ENCODE peak calls at places on chromosomes 11 and 22, in nine cellular contexts. N is HS-27A, I is fibroblast of the aortic adventitia, T is T-helper 1 cell, F is mucosa of descending colon, P is mammary epithelial cell, R is MM.1S, Z is T-helper 9 cell, D is AG20443. V is an unnamed sample.
A peak's percentile ranks its signal among the peaks of the same experiment; 100 is the strongest.

GRCh38 chr11:16606784-16607674 is 131.4 kb upstream of the C11orf58 start:
- DNase-seq in N (peak; percentile 5), F (no peak), I (no peak), D (no peak), R (no peak), P (peak; percentile 56), Z (no peak), T (no peak), V (no peak)

GRCh38 chr11:35009191-35009940 is 92.9 kb downstream of the PDHX start:
- DNase-seq in R (no peak), T (no peak), I (peak; percentile 80), P (peak; percentile 93), N (no peak), F (peak; percentile 59), Z (no peak), D (peak; percentile 81), V (no peak)

GRCh38 chr22:39932918-39933649 is 27.1 kb upstream of the TMA7B start:
- DNase-seq in F (peak; percentile 50), D (peak; percentile 16), P (no peak), T (peak; percentile 73), N (peak; percentile 5), R (peak; percentile 38), I (peak; percentile 7), Z (peak; percentile 44), V (peak; percentile 23)

GRCh38 chr11:114846040-114846791 is 167.9 kb downstream of the NXPE2 start:
- DNase-seq in I (no peak), P (peak; percentile 6), Z (no peak), T (no peak), F (no peak), D (no peak), R (peak; percentile 83), N (no peak), V (no peak)

GRCh38 chr22:19799322-19800190 is 39.0 kb downstream of the TBX1 start:
- DNase-seq in N (peak; percentile 35), P (no peak), D (peak; percentile 96), T (no peak), F (no peak), Z (no peak), I (peak; percentile 96), R (no peak), V (peak; percentile 97)

GRCh38 chr22:39240841-39241631 is 3.7 kb downstream of the PDGFB start:
- DNase-seq in Z (no peak), N (no peak), D (no peak), T (peak; percentile 73), F (peak; percentile 78), I (no peak), P (peak; percentile 31), R (peak; percentile 75), V (peak; percentile 94)

GRCh38 chr11:124277809-124278208 is 21.6 kb downstream of the OR8G5 start:
- DNase-seq in P (no peak), R (no peak), I (no peak), T (no peak), D (no peak), F (no peak), Z (no peak), N (no peak), V (no peak)

GRCh38 chr22:42282252-42282942 is 11.9 kb upstream of the TCF20 start:
- DNase-seq in Z (no peak), F (no peak), P (no peak), N (no peak), T (no peak), D (no peak), R (no peak), I (no peak), V (no peak)

GRCh38 chr11:119373059-119373875 is 8.2 kb downstream of the USP2 start:
- DNase-seq in T (no peak), Z (no peak), N (no peak), P (no peak), F (no peak), R (no peak), I (no peak), D (no peak), V (no peak)

GRCh38 chr22:17795661-17796548 is 21.6 kb upstream of the BID start:
- DNase-seq in R (no peak), I (no peak), Z (no peak), P (no peak), D (no peak), N (no peak), F (no peak), T (no peak), V (no peak)

GRCh38 chr11:75598900-75599299 is 36.8 kb downstream of the SERPINH1 start:
- DNase-seq in F (no peak), R (no peak), N (no peak), T (no peak), I (no peak), Z (no peak), P (no peak), D (no peak), V (no peak)

GRCh38 chr11:93016595-93016994 is 47.1 kb downstream of the MTNR1B start:
- DNase-seq in P (no peak), D (no peak), F (no peak), I (no peak), T (no peak), Z (no peak), R (no peak), N (no peak), V (no peak)